ENCODE peak calls at places on chromosomes 7 and 10, in seven cellular contexts. A is GM12892; J is left kidney; S is AG04450; P is NCI-H460; K is stimulated activated CD4-positive, alpha-beta T cell treated with anti-CD3 and anti-CD28 coated beads, Interleukin-4, amount 100 ng/mL, for 1 hour; R is EH. X is an unnamed sample.

GRCh38 chr7:87876759-87877234 is 504 bp downstream of the DBF4 start:
- DNase-seq in K (peak), J (peak), S (peak), A (peak), R (peak), P (peak), X (peak)

GRCh38 chr10:49349390-49349789 is 46.5 kb downstream of the DRGX start:
- DNase-seq in P (no peak), J (no peak), A (no peak), K (no peak), S (no peak), R (no peak), X (no peak)

GRCh38 chr7:92880212-92881090 is 44.1 kb upstream of the CDK6 start:
- DNase-seq in A (no peak), K (no peak), S (no peak), J (peak), P (peak), R (peak), X (peak)

GRCh38 chr7:66211429-66211828 is 6.3 kb downstream of the TPST1 start:
- DNase-seq in K (no peak), R (peak), S (peak), J (no peak), P (no peak), A (no peak), X (no peak)

GRCh38 chr7:68009716-68010115 is 1013.1 kb downstream of the TYW1 start:
- DNase-seq in K (no peak), S (no peak), A (no peak), R (no peak), J (no peak), P (no peak), X (no peak)

GRCh38 chr10:19749185-19749729 is 67.0 kb upstream of the PLXDC2 start:
- DNase-seq in K (no peak), R (peak), S (no peak), J (no peak), P (no peak), A (no peak), X (no peak)

GRCh38 chr7:79046061-79046460 is 407.4 kb downstream of the MAGI2 start:
- DNase-seq in P (no peak), K (no peak), S (no peak), A (no peak), J (no peak), R (no peak), X (no peak)

GRCh38 chr10:87973635-87974034 is 110.2 kb downstream of the PTEN start:
- DNase-seq in P (no peak), A (no peak), S (no peak), R (peak), J (no peak), K (no peak), X (no peak)

GRCh38 chr7:96040250-96040772 is 268.0 kb downstream of the DYNC1I1 start:
- DNase-seq in R (no peak), A (no peak), J (no peak), S (no peak), P (no peak), K (no peak), X (no peak)

GRCh38 chr10:131354380-131354779 is 42.9 kb upstream of the TCERG1L start:
- DNase-seq in K (no peak), A (no peak), J (peak), R (no peak), P (peak), S (no peak), X (peak)

GRCh38 chr10:124669824-124670654 is 74.1 kb downstream of the FAM53B start:
- DNase-seq in R (no peak), A (no peak), S (no peak), J (no peak), K (no peak), P (no peak), X (no peak)

GRCh38 chr7:81268551-81268950 is 349.7 kb upstream of the SEMA3C start:
- DNase-seq in J (no peak), P (no peak), A (no peak), S (no peak), R (peak), K (no peak), X (no peak)

GRCh38 chr10:25933653-25934608 is at the start of gene MYO3A:
- DNase-seq in K (no peak), P (no peak), J (peak), S (no peak), A (no peak), R (no peak), X (no peak)

GRCh38 chr7:158239290-158239981 is 348.2 kb downstream of the PTPRN2 start:
- DNase-seq in K (no peak), P (no peak), S (no peak), J (no peak), A (no peak), R (no peak), X (no peak)

GRCh38 chr10:111297351-111297848 is 220.6 kb downstream of the ADRA2A start:
- DNase-seq in J (no peak), S (no peak), P (no peak), A (no peak), R (peak), K (no peak), X (no peak)

GRCh38 chr7:69803699-69804516 is 205.6 kb downstream of the AUTS2 start:
- DNase-seq in S (no peak), P (no peak), K (no peak), R (no peak), A (no peak), J (no peak), X (no peak)

X was measured in KBM-7.